ENCODE peak calls at places on chromosomes 7 and 10, in five cellular contexts. T is dorsolateral prefrontal cortex, S is astrocyte of the spinal cord, G is HL-60, V is cardiac fibroblast. J is an unnamed sample.

GRCh38 chr7:70886547-70886946 is 245.4 kb upstream of the GALNT17 start:
- DNase-seq in S (no peak), T (no peak), G (no peak), V (no peak), J (no peak)

GRCh38 chr7:135205850-135206249 is 5.5 kb downstream of the WDR91 start:
- DNase-seq in G (no peak), S (no peak), V (no peak), T (no peak), J (no peak)

GRCh38 chr7:112162161-112163020 is 43.8 kb downstream of the DOCK4 start:
- DNase-seq in V (peak; percentile 68), G (no peak), S (peak; percentile 77), T (peak; percentile 76), J (peak; percentile 51)

GRCh38 chr7:150406565-150407421 is 27.7 kb downstream of the ZNF775 start:
- DNase-seq in T (no peak), V (no peak), G (no peak), S (no peak), J (no peak)

GRCh38 chr7:304574-305409 is 14.8 kb downstream of the FOXL3 start:
- DNase-seq in G (no peak), S (no peak), V (no peak), T (no peak), J (no peak)

GRCh38 chr10:52314822-52315552 is 906 bp downstream of the DKK1 start:
- DNase-seq in S (peak; percentile 54), V (peak; percentile 61), G (no peak), T (peak; percentile 34), J (peak; percentile 27)

GRCh38 chr7:22447759-22448158 is 52.2 kb downstream of the STEAP1B start:
- DNase-seq in S (no peak), G (no peak), V (no peak), T (no peak), J (no peak)

GRCh38 chr7:28725911-28726310 is 232.2 kb downstream of the TRIL start:
- DNase-seq in S (peak; percentile 37), T (no peak), G (no peak), V (peak; percentile 39), J (no peak)

GRCh38 chr10:126842836-126843235 is 62.4 kb upstream of the DOCK1 start:
- DNase-seq in T (no peak), S (no peak), V (no peak), G (no peak), J (no peak)

GRCh38 chr7:151062399-151063211 is 3.2 kb downstream of the SLC4A2 start:
- DNase-seq in V (peak; percentile 67), S (peak; percentile 78), G (no peak), T (no peak), J (peak; percentile 96)

GRCh38 chr10:72834183-72834825 is 59.2 kb upstream of the OIT3 start:
- DNase-seq in S (peak; percentile 77), V (peak; percentile 88), G (no peak), T (no peak), J (no peak)

GRCh38 chr7:76281706-76282343 is 20.6 kb upstream of the HSPB1 start:
- DNase-seq in S (no peak), G (no peak), V (no peak), T (no peak), J (no peak)

GRCh38 chr7:25617219-25617618 is 388.9 kb upstream of the NPVF start:
- DNase-seq in T (no peak), V (no peak), S (no peak), G (no peak), J (no peak)

GRCh38 chr10:57657164-57657765 is 610.4 kb downstream of the IPMK start:
- DNase-seq in T (peak; percentile 28), V (peak; percentile 78), G (peak; percentile 2), S (peak; percentile 68), J (peak; percentile 62)

GRCh38 chr10:33099748-33100147 is 141.7 kb upstream of the ITGB1 start:
- DNase-seq in T (no peak), G (no peak), S (peak; percentile 53), V (peak; percentile 62), J (no peak)

GRCh38 chr7:80014507-80014906 is 120.1 kb upstream of the GNAI1 start:
- DNase-seq in S (peak; percentile 84), G (no peak), T (no peak), V (peak; percentile 77), J (no peak)

GRCh38 chr10:133196221-133196920 is 33.6 kb upstream of the UTF1 start:
- DNase-seq in S (no peak), T (no peak), G (no peak), V (no peak), J (no peak)

GRCh38 chr7:7816084-7816483 is 97.7 kb upstream of the RPA3 start:
- DNase-seq in G (no peak), T (no peak), S (no peak), V (no peak), J (no peak)

GRCh38 chr7:55887786-55888185 is 530 bp downstream of the ZNF713 start:
- DNase-seq in S (peak; percentile 5), V (peak; percentile 2), T (no peak), G (no peak), J (no peak)

GRCh38 chr7:47361746-47362215 is 220.1 kb downstream of the TNS3 start:
- DNase-seq in V (peak; percentile 89), G (no peak), S (peak; percentile 89), T (no peak), J (no peak)

GRCh38 chr7:128387216-128387615 is 22.6 kb downstream of the IMPDH1 start:
- DNase-seq in S (no peak), G (no peak), V (no peak), T (no peak), J (no peak)

GRCh38 chr10:46552526-46553237 is 3.8 kb downstream of the GPRIN2 start:
- DNase-seq in S (no peak), T (peak; percentile 32), V (no peak), G (no peak), J (no peak)

GRCh38 chr7:3200504-3200903 is 100.5 kb upstream of the SDK1 start:
- DNase-seq in T (no peak), S (peak; percentile 73), G (no peak), V (peak; percentile 68), J (no peak)

GRCh38 chr7:50685445-50686070 is 97.1 kb downstream of the GRB10 start:
- DNase-seq in S (no peak), V (no peak), G (no peak), T (no peak), J (no peak)

GRCh38 chr10:97083228-97083860 is 102.4 kb downstream of the SLIT1 start:
- DNase-seq in T (no peak), G (no peak), V (no peak), S (no peak), J (no peak)

GRCh38 chr10:306007-306406 is 170.8 kb downstream of the ZMYND11 start:
- DNase-seq in S (no peak), V (no peak), T (no peak), G (no peak), J (no peak)
- H3K4me3 ChIP-seq in S (no peak overlapping the region), V (no peak overlapping the region), T (no peak overlapping the region), G (no peak overlapping the region), J (no peak overlapping the region)

DNA sequence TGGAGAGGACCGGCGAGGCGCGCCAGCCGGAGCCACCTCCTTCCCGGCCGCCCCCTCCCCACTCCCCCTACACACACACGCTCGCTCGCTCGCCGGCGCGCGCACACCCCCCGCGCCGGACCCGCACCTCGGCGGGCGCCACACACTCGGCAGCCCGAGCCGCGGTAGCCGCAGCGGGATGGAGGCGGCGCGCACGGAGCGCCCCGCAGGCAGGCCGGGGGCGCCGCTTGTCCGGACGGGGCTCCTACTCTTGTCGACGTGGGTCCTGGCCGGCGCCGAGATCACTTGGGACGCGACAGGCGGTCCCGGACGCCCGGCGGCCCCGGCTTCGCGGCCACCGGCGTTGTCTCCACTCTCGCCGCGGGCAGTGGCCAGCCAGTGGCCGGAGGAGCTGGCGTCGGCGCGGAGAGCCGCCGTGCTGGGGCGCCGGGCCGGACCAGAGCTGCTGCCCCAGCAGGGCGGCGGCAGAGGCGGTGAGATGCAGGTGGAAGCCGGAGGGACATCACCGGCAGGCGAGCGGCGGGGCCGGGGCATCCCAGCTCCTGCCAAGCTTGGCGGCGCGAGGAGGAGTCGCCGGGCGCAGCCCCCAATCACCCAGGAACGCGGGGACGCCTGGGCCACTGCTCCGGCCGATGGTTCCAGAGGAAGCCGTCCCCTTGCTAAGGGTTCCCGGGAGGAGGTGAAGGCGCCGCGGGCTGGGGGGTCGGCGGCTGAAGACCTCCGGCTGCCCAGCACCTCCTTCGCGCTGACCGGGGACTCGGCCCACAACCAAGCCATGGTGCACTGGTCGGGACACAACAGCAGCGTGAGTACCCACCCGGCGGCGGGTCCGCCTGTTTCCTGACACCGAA is at the start of gene SORCS3:
- DNase-seq in G (no peak), V (no peak), T (no peak), S (peak; percentile 3), J (no peak)
- TF ChIP-seq CTCF in G (no peak), V (no peak), T (no peak), S (no peak), J (no peak)

GRCh38 chr7:44581426-44581906 is 565 bp downstream of the TMED4 start:
- DNase-seq in T (no peak), V (peak; percentile 29), G (no peak), S (no peak), J (peak; percentile 65)

GRCh38 chr7:44576228-44576627 is 2.5 kb upstream of the DDX56 start:
- DNase-seq in V (no peak), T (no peak), S (no peak), G (no peak), J (no peak)

GRCh38 chr7:44583145-44583544 is 1.1 kb upstream of the TMED4 start:
- DNase-seq in T (no peak), S (no peak), G (no peak), V (no peak), J (no peak)

GRCh38 chr7:44580945-44581344 is 1.1 kb downstream of the TMED4 start:
- DNase-seq in S (no peak), V (no peak), G (no peak), T (no peak), J (no peak)

GRCh38 chr7:44581907-44582603 is at the start of gene TMED4:
- DNase-seq in S (peak; percentile 99), V (peak; percentile 99), G (peak; percentile 98), T (peak; percentile 99), J (peak; percentile 100)
- H3K4me3 ChIP-seq in S (peak within 1 kb of the TSS; percentile 86), V (peak within 1 kb of the TSS; percentile 87), G (peak within 1 kb of the TSS; percentile 76), T (peak within 1 kb of the TSS; percentile 98), J (peak within 1 kb of the TSS; percentile 94)

GRCh38 chr7:15874774-15875173 is 188.3 kb upstream of the MEOX2 start:
- DNase-seq in G (no peak), T (no peak), S (no peak), V (no peak), J (no peak)
- TF ChIP-seq CTCF in G (no peak), T (no peak), S (no peak), V (no peak), J (no peak)